ENCODE peak calls at places on chromosomes 3 and 15, in four cellular contexts. H is psoas muscle, C is stomach, U is IMR-90. Y is an unnamed sample.

GRCh38 chr3:98730338-98730737 is 32.8 kb upstream of the ST3GAL6 start:
- DNase-seq in H (no peak), C (no peak), U (no peak), Y (no peak)

GRCh38 chr3:127744216-127744815 is 71.6 kb downstream of the ABTB1 start:
- DNase-seq in H (no peak), C (no peak), U (no peak), Y (no peak)

GRCh38 chr3:120339362-120339761 is 9.8 kb downstream of the LRRC58 start:
- DNase-seq in H (no peak), C (no peak), U (no peak), Y (no peak)

GRCh38 chr15:29242466-29243242 is 27.0 kb downstream of the NSMCE3 start:
- DNase-seq in H (no peak), C (no peak), U (peak; percentile 19), Y (no peak)

GRCh38 chr3:39413691-39414420 is 7.3 kb downstream of the RPSA start:
- DNase-seq in H (no peak), C (no peak), U (no peak), Y (no peak)

GRCh38 chr3:37016903-37017302 is 23.6 kb downstream of the MLH1 start:
- DNase-seq in H (no peak), C (no peak), U (no peak), Y (no peak)

GRCh38 chr15:58562135-58562534 is 130.3 kb downstream of the LIPC start:
- DNase-seq in H (no peak), C (no peak), U (no peak), Y (no peak)

GRCh38 chr3:72657666-72658065 is 190.6 kb downstream of the SHQ1 start:
- DNase-seq in H (no peak), C (no peak), U (no peak), Y (no peak)

GRCh38 chr3:127775398-127776109 is 46.8 kb downstream of the MGLL start:
- DNase-seq in H (peak; percentile 57), C (no peak), U (peak; percentile 90), Y (peak; percentile 37)

GRCh38 chr3:55162031-55162784 is 234.3 kb upstream of the LRTM1 start:
- DNase-seq in H (no peak), C (no peak), U (peak; percentile 82), Y (no peak)

GRCh38 chr3:150830094-150830681 is 67.2 kb upstream of the SIAH2 start:
- DNase-seq in H (no peak), C (no peak), U (no peak), Y (no peak)

GRCh38 chr3:4644954-4645353 is 151.8 kb downstream of the ITPR1 start:
- DNase-seq in H (no peak), C (no peak), U (peak; percentile 20), Y (no peak)

GRCh38 chr3:139119331-139120025 is 74.8 kb upstream of the PRR23C start:
- DNase-seq in H (no peak), C (no peak), U (no peak), Y (no peak)

GRCh38 chr3:145936986-145937385 is 224.0 kb downstream of the PLOD2 start:
- DNase-seq in H (no peak), C (no peak), U (no peak), Y (no peak)

GRCh38 chr15:80926126-80926525 is 63.5 kb downstream of the MESD start:
- DNase-seq in H (no peak), C (no peak), U (no peak), Y (no peak)

GRCh38 chr3:48406443-48407431 is 23.1 kb downstream of the PLXNB1 start:
- DNase-seq in H (no peak), C (peak; percentile 11), U (no peak), Y (peak; percentile 13)

GRCh38 chr15:77650285-77650684 is 17.6 kb upstream of the LINGO1 start:
- DNase-seq in H (no peak), C (no peak), U (no peak), Y (peak; percentile 22)
- TF ChIP-seq CTCF in H (no peak), C (no peak), U (peak; percentile 21), Y (no peak)

GRCh38 chr3:12797124-12797891 is 828 bp downstream of the CAND2 start:
- DNase-seq in H (no peak), C (no peak), U (no peak), Y (no peak)

GRCh38 chr3:12798559-12799179 is 2.2 kb downstream of the CAND2 start:
- DNase-seq in H (peak; percentile 68), C (no peak), U (no peak), Y (no peak)

GRCh38 chr3:12797892-12798558 is 1.5 kb downstream of the CAND2 start:
- DNase-seq in H (no peak), C (no peak), U (no peak), Y (no peak)

GRCh38 chr3:12796171-12797123 is at the start of gene CAND2:
- DNase-seq in H (peak; percentile 83), C (peak; percentile 55), U (peak; percentile 37), Y (peak; percentile 49)

DNA sequence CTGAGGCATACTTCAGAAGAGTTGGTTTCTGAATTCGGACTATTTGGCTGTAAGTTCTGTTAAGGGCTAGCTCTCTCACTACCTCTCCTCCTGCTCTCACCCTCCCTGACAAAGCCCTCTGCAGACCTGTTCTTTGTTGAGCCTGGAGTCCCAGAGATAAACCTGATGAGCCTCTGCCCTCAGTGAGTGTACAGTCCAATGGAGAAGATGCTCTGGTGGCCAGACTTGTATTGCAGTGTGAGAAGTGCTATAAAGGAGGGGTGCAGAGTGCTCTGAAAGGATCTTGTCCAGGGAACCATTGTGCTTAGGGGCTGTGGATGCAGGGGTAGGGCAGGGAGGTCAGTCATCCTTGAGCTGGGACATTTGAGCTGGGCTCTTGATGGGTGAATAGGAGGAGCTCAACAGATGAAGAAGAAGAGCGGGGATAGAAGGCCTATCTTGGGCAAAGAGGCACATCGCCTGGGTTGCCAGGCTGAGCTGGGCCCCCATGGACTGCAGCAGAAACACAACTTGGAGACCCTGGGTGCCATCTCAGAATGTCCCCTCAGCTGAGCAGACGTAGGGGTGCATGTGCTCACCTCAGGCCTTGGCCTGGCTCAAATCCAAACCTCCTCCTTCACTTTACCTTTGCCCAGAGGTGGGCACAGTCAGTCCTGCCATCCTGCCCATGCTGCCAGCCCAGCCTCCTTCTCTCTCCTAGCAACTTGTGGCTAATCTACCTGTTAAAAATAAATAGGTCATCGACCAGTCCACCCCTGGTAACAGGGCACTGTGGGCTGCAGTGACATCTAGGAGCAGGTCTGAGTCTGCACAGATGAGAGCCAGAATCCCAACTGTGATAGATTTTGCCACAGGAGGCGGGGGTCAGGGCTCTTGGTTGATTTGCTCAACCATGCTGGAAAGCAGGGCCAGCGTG is 3.3 kb downstream of the CAND2 start:
- DNase-seq in H (no peak), C (no peak), U (no peak), Y (no peak)
- TF ChIP-seq CTCF in H (no peak), C (no peak), U (no peak), Y (no peak)

GRCh38 chr15:70833897-70834765 is 19.8 kb downstream of the LARP6 start:
- DNase-seq in H (no peak), C (no peak), U (peak; percentile 91), Y (no peak)
- TF ChIP-seq CTCF in H (no peak), C (no peak), U (no peak), Y (no peak)

GRCh38 chr3:148750296-148750695 is 52.6 kb downstream of the AGTR1 start:
- DNase-seq in H (no peak), C (no peak), U (no peak), Y (no peak)
- TF ChIP-seq CTCF in H (no peak), C (no peak), U (no peak), Y (no peak)

GRCh38 chr3:182629521-182629920 is 163.8 kb upstream of the ATP11B start:
- DNase-seq in H (no peak), C (no peak), U (no peak), Y (no peak)

GRCh38 chr3:182628531-182628930 is 164.8 kb upstream of the ATP11B start:
- DNase-seq in H (no peak), C (no peak), U (no peak), Y (no peak)

GRCh38 chr3:182631183-182632076 is 161.9 kb upstream of the ATP11B start:
- DNase-seq in H (no peak), C (no peak), U (no peak), Y (no peak)

GRCh38 chr3:182622241-182622545 is 171.1 kb upstream of the ATP11B start:
- DNase-seq in H (no peak), C (no peak), U (no peak), Y (no peak)

GRCh38 chr3:182626484-182627467 is 166.5 kb upstream of the ATP11B start:
- DNase-seq in H (no peak), C (peak; percentile 37), U (no peak), Y (no peak)
- TF ChIP-seq CTCF in H (no peak), C (no peak), U (no peak), Y (no peak)

DNA sequence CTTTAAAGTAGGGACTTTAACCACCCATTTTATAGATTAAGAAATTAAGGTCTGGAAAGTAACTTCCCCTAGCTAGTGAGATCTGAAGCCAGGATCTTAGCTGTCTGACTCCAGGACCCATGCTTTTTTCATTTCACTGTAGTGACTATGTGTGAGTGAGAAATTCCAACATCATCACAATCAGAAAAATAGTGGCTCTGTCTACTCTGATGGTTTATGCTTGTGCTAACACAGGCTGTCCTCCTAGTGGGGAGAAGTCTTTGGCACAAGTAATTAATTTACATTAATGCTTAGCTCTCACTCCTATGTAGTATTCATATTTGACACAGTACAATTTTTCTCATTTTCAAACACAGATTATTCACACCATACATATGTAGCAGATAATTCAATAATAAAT is 143.4 kb downstream of the ANO10 start:
- DNase-seq in H (no peak), C (no peak), U (no peak), Y (no peak)
- TF ChIP-seq CTCF in H (no peak), C (no peak), U (no peak), Y (no peak)

GRCh38 chr15:100671858-100672543 is 69.6 kb downstream of the ASB7 start:
- DNase-seq in H (no peak), C (no peak), U (peak; percentile 53), Y (no peak)
- TF ChIP-seq CTCF in H (peak; percentile 51), C (peak; percentile 23), U (peak; percentile 75), Y (no peak)